ENCODE peak calls at places on chromosomes 13 and 19, in ten cellular contexts. L, O, A, E, M, D, Q, S, Z and K are unnamed samples.

GRCh38 chr19:14413765-14414171 is 5.4 kb downstream of the DDX39A start:
- DNase-seq in O (no peak), M (no peak), Z (no peak), D (no peak), L (no peak), S (no peak), Q (peak; percentile 71), A (peak; percentile 34), E (no peak), K (peak; percentile 63)

GRCh38 chr13:99353836-99354235 is 46.6 kb upstream of the GPR183 start:
- DNase-seq in O (no peak), S (no peak), M (no peak), L (no peak), D (no peak), A (no peak), E (no peak), Q (peak; percentile 64), Z (no peak), K (no peak)

GRCh38 chr13:36297600-36298338 is at the start of gene CCDC169:
- DNase-seq in L (peak; percentile 63), O (peak; percentile 81), D (peak; percentile 73), Z (peak; percentile 82), S (no peak), E (peak; percentile 64), Q (peak; percentile 47), M (peak; percentile 78), A (peak; percentile 58), K (peak; percentile 80)

GRCh38 chr19:1000095-1000494 is at the start of gene GRIN3B:
- DNase-seq in M (no peak), Z (peak; percentile 87), Q (no peak), O (peak; percentile 85), E (peak; percentile 46), S (no peak), A (peak; percentile 51), D (peak; percentile 78), L (peak; percentile 71), K (peak; percentile 75)

GRCh38 chr19:4567584-4568071 is 8.1 kb upstream of the SEMA6B start:
- DNase-seq in D (peak; percentile 77), O (peak; percentile 46), L (peak; percentile 59), Z (peak; percentile 79), M (no peak), Q (no peak), A (peak; percentile 80), S (no peak), E (no peak), K (peak; percentile 78)

GRCh38 chr19:6765738-6766356 is 1.4 kb downstream of the SH2D3A start:
- DNase-seq in M (no peak), Q (no peak), Z (no peak), D (peak; percentile 94), A (no peak), E (no peak), S (no peak), L (peak; percentile 95), O (peak; percentile 94), K (no peak)

GRCh38 chr13:46142692-46143238 is 37.9 kb upstream of the CPB2 start:
- DNase-seq in Q (no peak), M (no peak), S (no peak), L (no peak), O (no peak), E (peak; percentile 3), D (no peak), Z (no peak), A (no peak), K (no peak)

GRCh38 chr13:55999709-56000108 is 1141.0 kb upstream of the PRR20A start:
- DNase-seq in S (no peak), M (no peak), E (no peak), A (no peak), O (peak; percentile 8), Q (no peak), D (no peak), L (no peak), Z (no peak), K (peak; percentile 54)

GRCh38 chr13:41268764-41269163 is 5.4 kb upstream of the MTRF1 start:
- DNase-seq in D (no peak), A (no peak), Z (no peak), O (no peak), M (no peak), S (no peak), L (no peak), E (no peak), Q (peak; percentile 22), K (peak; percentile 8)

GRCh38 chr19:19499272-19499995 is 15.9 kb downstream of the TSSK6 start:
- DNase-seq in A (no peak), L (no peak), Z (no peak), S (no peak), Q (no peak), D (no peak), E (no peak), O (no peak), M (no peak), K (no peak)
- H3K36me3 ChIP-seq in A (peaks cover 14% of the 10 kb centered on the region), L (peaks cover 7% of the 10 kb centered on the region), Z (peaks cover 98% of the 10 kb centered on the region), S (peaks cover 49% of the 10 kb centered on the region), Q (peaks cover 25% of the 10 kb centered on the region), D (no peaks in the 10 kb centered on the region), E (peaks cover 90% of the 10 kb centered on the region), O (no peaks in the 10 kb centered on the region), M (peaks cover 82% of the 10 kb centered on the region), K (peaks cover 83% of the 10 kb centered on the region)

DNA sequence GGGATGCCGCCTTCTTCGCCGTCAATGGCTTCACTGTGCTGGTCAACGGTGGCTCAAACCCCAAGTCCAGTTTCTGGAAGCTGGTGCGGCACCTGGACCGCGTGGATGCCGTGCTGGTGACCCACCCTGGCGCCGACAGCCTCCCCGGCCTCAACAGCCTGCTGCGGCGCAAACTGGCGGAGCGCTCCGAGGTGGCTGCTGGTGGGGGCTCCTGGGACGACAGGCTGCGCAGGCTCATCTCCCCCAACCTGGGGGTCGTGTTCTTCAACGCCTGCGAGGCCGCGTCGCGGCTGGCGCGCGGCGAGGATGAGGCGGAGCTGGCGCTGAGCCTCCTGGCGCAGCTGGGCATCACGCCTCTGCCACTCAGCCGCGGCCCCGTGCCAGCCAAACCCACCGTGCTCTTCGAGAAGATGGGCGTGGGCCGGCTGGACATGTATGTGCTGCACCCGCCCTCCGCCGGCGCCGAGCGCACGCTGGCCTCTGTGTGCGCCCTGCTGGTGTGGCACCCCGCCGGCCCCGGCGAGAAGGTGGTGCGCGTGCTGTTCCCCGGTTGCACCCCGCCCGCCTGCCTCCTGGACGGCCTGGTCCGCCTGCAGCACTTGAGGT is 7.0 kb downstream of the MAP1S start:
- DNase-seq in S (no peak), D (no peak), E (no peak), A (no peak), Z (no peak), Q (no peak), M (no peak), O (no peak), L (no peak), K (no peak)
- H3K36me3 ChIP-seq in S (peaks cover 43% of the 10 kb centered on the region), D (no peaks in the 10 kb centered on the region), E (peaks cover 75% of the 10 kb centered on the region), A (peaks cover 18% of the 10 kb centered on the region), Z (peaks cover 90% of the 10 kb centered on the region), Q (peaks cover 11% of the 10 kb centered on the region), M (peaks cover 64% of the 10 kb centered on the region), O (peaks cover 3% of the 10 kb centered on the region), L (peaks cover 4% of the 10 kb centered on the region), K (peaks cover 79% of the 10 kb centered on the region)

GRCh38 chr19:41421314-41421713 is 5.9 kb downstream of the B3GNT8 start:
- DNase-seq in S (no peak), D (peak; percentile 73), Z (no peak), E (no peak), A (no peak), L (no peak), O (no peak), Q (no peak), M (no peak), K (no peak)
- H3K36me3 ChIP-seq in S (peaks cover 33% of the 10 kb centered on the region), D (peaks cover 2% of the 10 kb centered on the region), Z (peaks cover 47% of the 10 kb centered on the region), E (peaks cover 10% of the 10 kb centered on the region), A (peaks cover 9% of the 10 kb centered on the region), L (peaks cover 4% of the 10 kb centered on the region), O (no peaks in the 10 kb centered on the region), Q (peaks cover 4% of the 10 kb centered on the region), M (peaks cover 71% of the 10 kb centered on the region), K (peaks cover 32% of the 10 kb centered on the region)

GRCh38 chr19:49651871-49652722 is 10.1 kb downstream of the SCAF1 start:
- DNase-seq in S (no peak), L (no peak), Q (no peak), D (no peak), M (no peak), E (no peak), A (no peak), Z (no peak), O (no peak), K (no peak)
- H3K36me3 ChIP-seq in S (peaks cover 49% of the 10 kb centered on the region), L (no peaks in the 10 kb centered on the region), Q (peaks cover 6% of the 10 kb centered on the region), D (no peaks in the 10 kb centered on the region), M (peaks cover 71% of the 10 kb centered on the region), E (peaks cover 74% of the 10 kb centered on the region), A (peaks cover 6% of the 10 kb centered on the region), Z (peaks cover 79% of the 10 kb centered on the region), O (no peaks in the 10 kb centered on the region), K (peaks cover 69% of the 10 kb centered on the region)